ENCODE peak calls at places on chromosomes 4 and X, in ten cellular contexts. G, D, V, M, R, L, U, H, O and C are unnamed samples.

GRCh38 chrX:153773218-153773611 is 7.6 kb upstream of the SRPK3 start:
- DNase-seq in G (no peak), D (no peak), V (no peak), M (no peak), R (no peak), L (no peak), U (peak; percentile 12), H (no peak), O (no peak), C (no peak)

GRCh38 chr4:165199286-165199685 is 8.1 kb upstream of the KLHL2 start:
- DNase-seq in G (no peak), D (no peak), V (no peak), M (no peak), R (no peak), L (no peak), U (no peak), H (no peak), O (no peak), C (no peak)

GRCh38 chr4:30116401-30116800 is 603.8 kb upstream of the PCDH7 start:
- DNase-seq in G (no peak), D (no peak), V (no peak), M (no peak), R (no peak), L (no peak), U (no peak), H (no peak), O (no peak), C (no peak)

GRCh38 chrX:73262991-73263390 is 48.3 kb upstream of the NAP1L2 start:
- DNase-seq in G (no peak), D (peak; percentile 1), V (no peak), M (no peak), R (peak; percentile 3), L (peak; percentile 19), U (no peak), H (no peak), O (no peak), C (no peak)

GRCh38 chr4:8347660-8348059 is 78.1 kb downstream of the HTRA3 start:
- DNase-seq in G (no peak), D (no peak), V (no peak), M (no peak), R (no peak), L (no peak), U (no peak), H (no peak), O (no peak), C (no peak)

GRCh38 chr4:138938371-138938699 is 77.2 kb upstream of the NOCT start:
- DNase-seq in G (no peak), D (peak; percentile 55), V (no peak), M (no peak), R (no peak), L (peak; percentile 84), U (no peak), H (no peak), O (no peak), C (no peak)

GRCh38 chr4:121668368-121669162 is 28.2 kb downstream of the ANXA5 start:
- DNase-seq in G (no peak), D (peak; percentile 97), V (no peak), M (no peak), R (no peak), L (no peak), U (no peak), H (no peak), O (no peak), C (no peak)

GRCh38 chrX:116749943-116750342 is 287.2 kb upstream of the CT83 start:
- DNase-seq in G (no peak), D (peak; percentile 1), V (no peak), M (no peak), R (no peak), L (no peak), U (no peak), H (no peak), O (no peak), C (no peak)

GRCh38 chrX:15977644-15978043 is 123.0 kb upstream of the AP1S2 start:
- DNase-seq in G (no peak), D (no peak), V (no peak), M (no peak), R (no peak), L (no peak), U (no peak), H (no peak), O (no peak), C (no peak)

GRCh38 chrX:8484360-8484759 is 19.7 kb downstream of the VCX3B start:
- DNase-seq in G (no peak), D (no peak), V (no peak), M (no peak), R (no peak), L (no peak), U (no peak), H (no peak), O (no peak), C (no peak)

GRCh38 chr4:145829629-145830395 is 108.8 kb downstream of the ZNF827 start:
- DNase-seq in G (no peak), D (no peak), V (peak; percentile 73), M (no peak), R (no peak), L (no peak), U (no peak), H (no peak), O (peak; percentile 70), C (no peak)

GRCh38 chr4:168604496-168605373 is 107.9 kb downstream of the PALLD start:
- DNase-seq in G (no peak), D (peak; percentile 88), V (no peak), M (no peak), R (no peak), L (no peak), U (peak; percentile 35), H (no peak), O (no peak), C (no peak)

GRCh38 chr4:123876640-123877039 is 480.0 kb downstream of the SPRY1 start:
- DNase-seq in G (no peak), D (no peak), V (no peak), M (no peak), R (no peak), L (no peak), U (no peak), H (no peak), O (no peak), C (no peak)

GRCh38 chrX:28981952-28982351 is 394.7 kb downstream of the IL1RAPL1 start:
- DNase-seq in G (no peak), D (no peak), V (no peak), M (no peak), R (no peak), L (no peak), U (no peak), H (no peak), O (no peak), C (no peak)

GRCh38 chr4:47510506-47511143 is 25.6 kb downstream of the ATP10D start:
- DNase-seq in G (no peak), D (peak; percentile 20), V (no peak), M (no peak), R (no peak), L (peak; percentile 79), U (no peak), H (no peak), O (no peak), C (no peak)

GRCh38 chrX:138748480-138748879 is 37.0 kb upstream of the FGF13 start:
- DNase-seq in G (no peak), D (no peak), V (no peak), M (no peak), R (no peak), L (peak; percentile 14), U (no peak), H (no peak), O (no peak), C (no peak)

GRCh38 chrX:104135677-104136076 is 21.1 kb downstream of the SLC25A53 start:
- DNase-seq in G (no peak), D (peak; percentile 1), V (no peak), M (no peak), R (no peak), L (no peak), U (no peak), H (no peak), O (no peak), C (no peak)

GRCh38 chr4:6364581-6364980 is 94.9 kb downstream of the WFS1 start:
- DNase-seq in G (no peak), D (no peak), V (no peak), M (no peak), R (no peak), L (no peak), U (no peak), H (no peak), O (no peak), C (no peak)

GRCh38 chr4:149029056-149029651 is 586.9 kb upstream of the NR3C2 start:
- DNase-seq in G (no peak), D (no peak), V (no peak), M (no peak), R (no peak), L (no peak), U (no peak), H (no peak), O (no peak), C (no peak)

GRCh38 chrX:153414838-153415552 is 3.7 kb downstream of the ZFP92 start:
- DNase-seq in G (no peak), D (no peak), V (no peak), M (no peak), R (no peak), L (no peak), U (no peak), H (no peak), O (no peak), C (no peak)

GRCh38 chr4:111269439-111269838 is 646.6 kb upstream of the PITX2 start:
- DNase-seq in G (no peak), D (peak; percentile 56), V (no peak), M (no peak), R (no peak), L (no peak), U (no peak), H (no peak), O (no peak), C (no peak)

GRCh38 chr4:2298548-2298991 is 36.7 kb upstream of the MXD4 start:
- DNase-seq in G (no peak), D (no peak), V (no peak), M (no peak), R (no peak), L (no peak), U (no peak), H (no peak), O (peak; percentile 45), C (no peak)

GRCh38 chr4:80521438-80521837 is 185.9 kb downstream of the CFAP299 start:
- DNase-seq in G (no peak), D (no peak), V (no peak), M (no peak), R (no peak), L (peak; percentile 60), U (no peak), H (no peak), O (no peak), C (no peak)

GRCh38 chrX:24479924-24480722 is 15.0 kb downstream of the PDK3 start:
- DNase-seq in G (no peak), D (no peak), V (peak; percentile 86), M (peak; percentile 52), R (peak; percentile 80), L (peak; percentile 72), U (peak; percentile 35), H (no peak), O (peak; percentile 56), C (no peak)

GRCh38 chr4:11748169-11748872 is 319.6 kb upstream of the HS3ST1 start:
- DNase-seq in G (no peak), D (no peak), V (no peak), M (no peak), R (no peak), L (no peak), U (peak; percentile 24), H (no peak), O (no peak), C (no peak)

GRCh38 chr4:6641164-6641970 is 882 bp downstream of the MRFAP1 start:
- DNase-seq in G (no peak), D (peak; percentile 52), V (peak; percentile 62), M (peak; percentile 19), R (peak; percentile 59), L (no peak), U (peak; percentile 69), H (no peak), O (peak; percentile 63), C (no peak)

GRCh38 chr4:38232741-38233140 is 272.5 kb downstream of the PTTG2 start:
- DNase-seq in G (no peak), D (no peak), V (no peak), M (no peak), R (no peak), L (no peak), U (no peak), H (no peak), O (no peak), C (no peak)

GRCh38 chr4:17787315-17787714 is 5.9 kb upstream of the FAM184B start:
- DNase-seq in G (no peak), D (peak; percentile 53), V (no peak), M (no peak), R (no peak), L (no peak), U (no peak), H (no peak), O (no peak), C (no peak)